ENCODE peak calls at places on chromosomes 2 and 18, in seven cellular contexts. C, Q, V, G, J, F and E are unnamed samples.

GRCh38 chr2:225797394-225797793 is 397.9 kb downstream of the NYAP2 start:
- DNase-seq in C (no peak), F (no peak), J (no peak), Q (no peak), G (no peak), V (no peak), E (no peak)

GRCh38 chr2:136378712-136379595 is 261.0 kb upstream of the CXCR4 start:
- DNase-seq in Q (peak), V (peak), F (peak), J (peak), G (peak), C (peak), E (peak)

GRCh38 chr2:148893906-148894305 is 18.9 kb downstream of the KIF5C start:
- DNase-seq in J (no peak), V (no peak), Q (no peak), G (no peak), F (no peak), C (no peak), E (no peak)

GRCh38 chr18:2805970-2806943 is 40.5 kb upstream of the EMILIN2 start:
- DNase-seq in G (no peak), F (no peak), C (peak), J (peak), Q (no peak), V (no peak), E (no peak)

GRCh38 chr2:71409611-71410010 is 43.8 kb upstream of the DYSF start:
- DNase-seq in G (no peak), Q (no peak), V (no peak), F (no peak), J (no peak), C (no peak), E (no peak)

GRCh38 chr2:28627722-28628480 is 123.7 kb upstream of the PPP1CB start:
- DNase-seq in J (peak), V (no peak), Q (no peak), F (no peak), G (no peak), C (no peak), E (no peak)

GRCh38 chr2:168466190-168466737 is 10.2 kb downstream of the CERS6 start:
- DNase-seq in F (no peak), V (no peak), J (no peak), Q (no peak), G (no peak), C (no peak), E (no peak)

GRCh38 chr2:144324446-144325045 is 195.4 kb downstream of the ZEB2 start:
- DNase-seq in V (no peak), J (no peak), C (no peak), F (no peak), Q (no peak), G (peak), E (no peak)

GRCh38 chr2:201793631-201794030 is 12.7 kb upstream of the CDK15 start:
- DNase-seq in Q (no peak), V (no peak), J (no peak), C (no peak), G (no peak), F (no peak), E (peak)

GRCh38 chr2:27655155-27655951 is 8.1 kb downstream of the SUPT7L start:
- DNase-seq in V (no peak), J (peak), C (no peak), Q (no peak), F (no peak), G (peak), E (no peak)

GRCh38 chr18:63236990-63237389 is 82.6 kb downstream of the BCL2 start:
- DNase-seq in G (no peak), J (no peak), V (no peak), C (no peak), Q (no peak), F (no peak), E (no peak)

GRCh38 chr2:223528036-223528435 is 74.1 kb downstream of the SCG2 start:
- DNase-seq in V (no peak), J (peak), Q (no peak), F (no peak), C (no peak), G (no peak), E (no peak)

GRCh38 chr2:2252179-2252578 is 78.9 kb downstream of the MYT1L start:
- DNase-seq in C (no peak), G (no peak), J (no peak), V (no peak), Q (no peak), F (no peak), E (no peak)

GRCh38 chr2:85537600-85538506 is 1.1 kb upstream of the MAT2A start:
- DNase-seq in F (peak), J (no peak), V (peak), C (peak), G (peak), Q (peak), E (no peak)

GRCh38 chr2:232942831-232943230 is 70.2 kb downstream of the NGEF start:
- DNase-seq in Q (no peak), G (no peak), F (no peak), J (no peak), V (no peak), C (no peak), E (no peak)

GRCh38 chr2:2934030-2934429 is 443.6 kb downstream of the EIPR1 start:
- DNase-seq in V (no peak), J (no peak), C (no peak), Q (no peak), G (no peak), F (no peak), E (no peak)

GRCh38 chr2:12050381-12050780 is 303.9 kb downstream of the LPIN1 start:
- DNase-seq in C (peak), J (peak), G (no peak), Q (no peak), V (no peak), F (no peak), E (no peak)

GRCh38 chr2:43133708-43134570 is 92.5 kb downstream of the ZFP36L2 start:
- DNase-seq in G (no peak), J (no peak), Q (no peak), V (no peak), F (no peak), C (no peak), E (no peak)

GRCh38 chr18:52531836-52532235 is 191.8 kb downstream of the DCC start:
- DNase-seq in J (no peak), G (no peak), F (no peak), Q (no peak), V (no peak), C (no peak), E (no peak)

GRCh38 chr2:65655000-65655399 is 222.6 kb upstream of the SPRED2 start:
- DNase-seq in G (no peak), C (no peak), J (no peak), F (no peak), V (no peak), Q (no peak), E (no peak)

GRCh38 chr2:85475801-85476610 is 57.5 kb downstream of the SH2D6 start:
- DNase-seq in V (no peak), J (no peak), F (no peak), G (no peak), C (no peak), Q (no peak), E (no peak)

DNA sequence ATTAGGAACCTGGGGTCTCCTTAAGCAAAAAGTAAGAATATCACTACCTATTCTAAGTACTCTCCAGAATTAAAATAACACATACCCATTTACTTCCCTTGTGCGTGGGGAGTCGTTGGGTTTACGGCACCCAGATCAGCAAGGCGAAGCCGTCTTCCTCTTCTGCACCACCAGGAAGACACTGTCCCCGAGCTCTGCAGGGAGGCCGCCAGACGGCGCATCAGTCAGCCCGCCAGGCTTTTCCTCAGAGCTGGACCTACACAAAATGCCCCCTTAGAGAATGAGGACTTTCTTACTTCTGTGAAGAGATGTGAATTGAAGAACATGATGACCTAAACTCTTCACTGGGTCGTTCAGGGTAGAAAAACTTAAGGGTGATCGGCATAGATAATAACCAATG is 526.5 kb downstream of the GALR1 start:
- DNase-seq in F (no peak), G (no peak), C (no peak), V (no peak), J (no peak), Q (no peak), E (no peak)
- H2BK120ac ChIP-seq in F (no peak), G (no peak), C (no peak), V (no peak), J (no peak), Q (no peak), E (no peak)

GRCh38 chr2:177038772-177039484 is 173.7 kb upstream of the HNRNPA3 start:
- DNase-seq in Q (no peak), V (no peak), C (no peak), J (no peak), G (no peak), F (no peak), E (no peak)

GRCh38 chr2:177036754-177037153 is 175.8 kb upstream of the HNRNPA3 start:
- DNase-seq in Q (no peak), C (no peak), V (no peak), F (no peak), G (no peak), J (no peak), E (no peak)

GRCh38 chr2:177044686-177045085 is 167.9 kb upstream of the HNRNPA3 start:
- DNase-seq in Q (no peak), F (no peak), J (no peak), C (no peak), V (no peak), G (no peak), E (no peak)

GRCh38 chr2:177042311-177042710 is 170.3 kb upstream of the HNRNPA3 start:
- DNase-seq in G (no peak), C (no peak), F (no peak), J (no peak), Q (no peak), V (no peak), E (no peak)
- H2BK120ac ChIP-seq in G (no peak), C (no peak), F (no peak), J (no peak), Q (no peak), V (no peak), E (no peak)

GRCh38 chr2:192347542-192347941 is 152.8 kb upstream of the TMEFF2 start:
- DNase-seq in C (no peak), F (no peak), J (no peak), G (no peak), V (no peak), Q (no peak), E (no peak)
- H2BK120ac ChIP-seq in C (no peak), F (no peak), J (no peak), G (no peak), V (no peak), Q (no peak), E (no peak)

GRCh38 chr2:55063226-55063625 is 13.0 kb upstream of the RTN4 start:
- DNase-seq in Q (no peak), G (no peak), J (no peak), V (no peak), F (no peak), C (no peak), E (no peak)
- H2BK120ac ChIP-seq in Q (no peak), G (no peak), J (peak), V (no peak), F (no peak), C (no peak), E (no peak)

GRCh38 chr2:169493360-169493759 is 14.1 kb downstream of the BBS5 start:
- DNase-seq in C (no peak), Q (no peak), J (no peak), F (no peak), V (no peak), G (no peak), E (no peak)

GRCh38 chr2:169491378-169491777 is 12.1 kb downstream of the BBS5 start:
- DNase-seq in C (no peak), F (no peak), J (no peak), G (no peak), Q (no peak), V (no peak), E (no peak)

GRCh38 chr2:169490834-169491233 is 11.5 kb downstream of the BBS5 start:
- DNase-seq in V (no peak), Q (no peak), J (no peak), F (no peak), C (no peak), G (no peak), E (no peak)

DNA sequence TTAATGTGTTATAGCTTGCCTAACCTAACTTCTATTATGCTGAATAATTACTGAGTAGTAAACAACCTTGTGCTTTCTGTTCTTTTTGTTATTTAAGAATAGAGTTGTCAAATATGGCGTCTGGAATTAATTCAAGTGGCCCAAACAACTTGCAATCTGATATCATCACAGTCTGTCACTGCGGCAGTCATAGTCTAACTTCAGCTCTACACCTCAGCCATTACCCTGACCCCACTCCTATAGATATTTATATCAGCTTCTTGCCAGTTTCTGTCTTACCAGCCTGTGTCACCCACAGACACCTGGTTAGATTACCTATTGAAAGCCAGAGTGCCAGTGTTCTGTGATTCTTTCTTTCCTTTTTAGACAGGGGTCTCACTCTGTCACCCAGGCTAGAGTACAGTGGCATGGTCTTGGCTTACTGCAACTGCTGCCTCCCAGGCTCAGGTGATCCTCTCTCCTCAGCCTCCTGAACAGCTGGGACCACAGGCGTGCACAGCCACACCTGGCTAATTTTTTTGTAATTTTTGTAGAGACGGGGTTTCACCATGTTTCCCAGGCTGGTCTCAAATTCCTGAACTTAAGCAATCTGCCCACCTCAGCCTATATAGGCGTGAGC is 14.1 kb upstream of the KLHL41 start:
- DNase-seq in J (no peak), C (no peak), V (no peak), Q (no peak), G (no peak), F (no peak), E (no peak)
- H2BK120ac ChIP-seq in J (no peak), C (no peak), V (no peak), Q (no peak), G (no peak), F (no peak), E (no peak)

GRCh38 chr2:241272298-241272721 is 43.2 kb downstream of the HDLBP start:
- DNase-seq in G (peak), C (peak), F (no peak), Q (peak), V (peak), J (no peak), E (peak)

GRCh38 chr2:241272722-241273551 is 42.5 kb downstream of the HDLBP start:
- DNase-seq in F (peak), V (peak), C (peak), J (peak), G (peak), Q (peak), E (peak)

GRCh38 chr2:241270531-241270930 is 44.9 kb downstream of the HDLBP start:
- DNase-seq in Q (peak), J (no peak), F (no peak), V (no peak), G (no peak), C (no peak), E (no peak)

GRCh38 chr2:241273552-241273988 is 41.9 kb downstream of the HDLBP start:
- DNase-seq in V (no peak), G (peak), F (no peak), J (no peak), C (peak), Q (peak), E (no peak)

DNA sequence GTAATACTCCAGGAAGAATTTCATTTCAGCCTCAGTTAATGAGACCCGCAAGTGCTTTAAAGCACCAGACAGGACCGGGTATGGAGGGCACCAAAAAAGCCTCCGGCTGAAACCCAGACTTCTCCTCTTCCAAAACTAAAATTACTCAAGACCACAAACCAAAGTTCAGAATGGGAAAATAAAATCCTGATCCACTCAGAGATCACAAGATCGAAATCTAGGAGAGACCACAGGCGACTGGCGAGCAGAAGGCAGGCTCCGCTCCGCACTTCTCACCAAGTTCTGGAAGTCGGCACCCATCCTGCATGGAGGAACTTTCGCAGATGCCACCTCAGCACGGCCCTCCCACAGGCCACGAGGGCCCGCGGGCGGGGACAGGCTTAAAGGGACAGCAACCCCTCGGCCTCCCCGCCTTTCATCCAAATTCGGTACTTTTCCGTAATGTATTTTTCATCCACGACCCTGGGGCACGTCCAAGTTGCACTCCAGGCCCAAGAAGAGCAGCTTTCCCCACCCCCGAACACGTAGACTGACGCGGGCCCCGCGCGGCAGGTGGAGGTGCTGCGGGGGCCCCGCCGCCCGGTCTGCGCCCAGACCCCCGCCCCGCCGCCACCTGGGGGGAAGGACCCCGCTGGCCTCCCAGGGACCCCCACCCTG is 43.7 kb downstream of the HDLBP start:
- DNase-seq in G (peak), C (peak), J (peak), F (peak), V (peak), Q (peak), E (peak)
- H2BK120ac ChIP-seq in G (no peak), C (peak), J (no peak), F (no peak), V (no peak), Q (no peak), E (peak)

GRCh38 chr2:234715671-234716250 is 218.9 kb upstream of the ARL4C start:
- DNase-seq in J (no peak), G (no peak), F (peak), C (no peak), V (no peak), Q (no peak), E (no peak)
- H2BK120ac ChIP-seq in J (no peak), G (no peak), F (no peak), C (no peak), V (no peak), Q (no peak), E (no peak)

GRCh38 chr2:209875270-209875669 is 103.6 kb downstream of the UNC80 start:
- DNase-seq in F (no peak), G (no peak), Q (no peak), J (no peak), C (no peak), V (no peak), E (no peak)
- H2BK120ac ChIP-seq in F (no peak), G (no peak), Q (no peak), J (no peak), C (no peak), V (no peak), E (no peak)

GRCh38 chr2:207584952-207585351 is 40.2 kb downstream of the METTL21A start:
- DNase-seq in Q (no peak), J (no peak), C (no peak), G (no peak), F (no peak), V (no peak), E (no peak)

GRCh38 chr2:207587305-207587704 is 37.9 kb downstream of the METTL21A start:
- DNase-seq in V (no peak), J (no peak), G (no peak), F (no peak), Q (no peak), C (no peak), E (no peak)

GRCh38 chr2:207593277-207593676 is 31.9 kb downstream of the METTL21A start:
- DNase-seq in F (no peak), G (no peak), C (no peak), Q (no peak), J (no peak), V (no peak), E (no peak)

GRCh38 chr2:207594245-207594644 is 30.9 kb downstream of the METTL21A start:
- DNase-seq in F (no peak), J (no peak), C (no peak), Q (no peak), G (no peak), V (no peak), E (no peak)

GRCh38 chr2:207589143-207589542 is 36.1 kb downstream of the METTL21A start:
- DNase-seq in J (no peak), V (no peak), F (no peak), C (no peak), G (no peak), Q (no peak), E (no peak)
- H2BK120ac ChIP-seq in J (no peak), V (no peak), F (no peak), C (no peak), G (no peak), Q (no peak), E (no peak)